ENCODE peak calls at places on chromosomes 3 and 15, in ten cellular contexts. P, O, H, W, L, B, K, N, M and Y are unnamed samples.

GRCh38 chr3:169772530-169772950 is 656 bp upstream of the MYNN start:
- DNase-seq in P (peak), W (peak), M (no peak), H (peak), O (peak), L (peak), N (peak), K (peak), B (peak), Y (peak)

GRCh38 chr3:157786618-157787017 is 283.4 kb upstream of the VEPH1 start:
- DNase-seq in M (no peak), H (peak), K (no peak), W (peak), L (no peak), N (no peak), B (no peak), O (no peak), P (no peak), Y (no peak)

GRCh38 chr3:37862219-37862711 is 585 bp downstream of the CTDSPL start:
- DNase-seq in P (no peak), W (peak), M (no peak), H (peak), K (peak), N (no peak), B (peak), O (peak), L (peak), Y (peak)

GRCh38 chr3:78804251-78805037 is 963.4 kb downstream of the ROBO1 start:
- DNase-seq in K (no peak), L (peak), M (no peak), O (no peak), N (no peak), P (no peak), H (peak), B (no peak), W (peak), Y (no peak)

GRCh38 chr15:71932689-71933088 is 122.3 kb downstream of the NR2E3 start:
- DNase-seq in L (no peak), O (no peak), M (no peak), P (no peak), B (no peak), K (no peak), N (no peak), H (no peak), W (no peak), Y (no peak)

GRCh38 chr3:130379274-130379673 is 33.8 kb downstream of the COL6A5 start:
- DNase-seq in H (no peak), W (no peak), P (no peak), M (peak), N (no peak), L (no peak), O (no peak), B (no peak), K (peak), Y (no peak)

GRCh38 chr3:54376440-54376839 is 254.1 kb downstream of the CACNA2D3 start:
- DNase-seq in L (no peak), H (no peak), N (no peak), W (no peak), M (no peak), B (no peak), K (no peak), O (no peak), P (no peak), Y (no peak)

GRCh38 chr3:123582315-123582714 is 2.5 kb downstream of the HACD2 start:
- DNase-seq in N (no peak), B (no peak), M (no peak), L (no peak), W (no peak), H (no peak), K (no peak), O (no peak), P (no peak), Y (no peak)

GRCh38 chr3:43696881-43697280 is 6.1 kb downstream of the ABHD5 start:
- DNase-seq in W (no peak), O (no peak), M (no peak), L (no peak), N (no peak), H (no peak), B (no peak), P (no peak), K (no peak), Y (no peak)

GRCh38 chr3:46565607-46566039 is 479 bp downstream of the LRRC2 start:
- DNase-seq in B (no peak), K (no peak), O (peak), N (no peak), W (peak), M (no peak), H (peak), L (peak), P (no peak), Y (peak)

GRCh38 chr3:60403866-60404265 is 847.4 kb downstream of the FHIT start:
- DNase-seq in B (no peak), K (no peak), W (peak), H (no peak), P (no peak), N (no peak), O (no peak), L (no peak), M (no peak), Y (no peak)

GRCh38 chr15:31302029-31302657 is 24.5 kb upstream of the KLF13 start:
- DNase-seq in P (no peak), B (no peak), O (no peak), N (no peak), M (no peak), H (no peak), W (no peak), L (no peak), K (no peak), Y (no peak)

GRCh38 chr15:77959094-77959879 is 118.2 kb downstream of the TBC1D2B start:
- DNase-seq in K (peak), W (peak), B (peak), L (peak), O (peak), N (peak), M (no peak), P (peak), H (peak), Y (peak)

GRCh38 chr3:3666664-3667063 is 132.6 kb upstream of the LRRN1 start:
- DNase-seq in B (no peak), N (no peak), H (no peak), P (no peak), K (no peak), W (no peak), O (no peak), L (no peak), M (no peak), Y (no peak)

GRCh38 chr3:61847784-61848462 is 286.6 kb downstream of the PTPRG start:
- DNase-seq in H (peak), K (no peak), W (peak), B (peak), P (no peak), N (no peak), M (no peak), L (peak), O (no peak), Y (peak)

GRCh38 chr3:149532463-149533180 is 58.1 kb downstream of the TM4SF4 start:
- DNase-seq in M (no peak), O (no peak), P (no peak), K (no peak), N (no peak), B (no peak), H (no peak), W (no peak), L (no peak), Y (no peak)